ENCODE peak calls at places on chromosomes 7 and 10, in seven cellular contexts. Q is skeletal muscle cell, J is HFF-Myc, T is neuronal stem cell, I is right lobe of liver, U is choroid plexus epithelial cell, K is pancreas. M is an unnamed sample.

GRCh38 chr7:22397981-22398380 is 41.0 kb upstream of the RAPGEF5 start:
- DNase-seq in U (no peak), I (no peak), Q (no peak), T (no peak), K (no peak), J (no peak), M (no peak)

GRCh38 chr7:133796778-133797177 is 330.4 kb upstream of the LRGUK start:
- DNase-seq in T (no peak), K (no peak), J (no peak), U (no peak), Q (no peak), I (no peak), M (no peak)

GRCh38 chr10:114943000-114943399 is 5.0 kb downstream of the TRUB1 start:
- DNase-seq in K (no peak), J (no peak), I (no peak), U (no peak), Q (no peak), T (no peak), M (no peak)

GRCh38 chr10:133167693-133168616 is 7.9 kb downstream of the KNDC1 start:
- DNase-seq in T (no peak), Q (no peak), J (no peak), K (no peak), U (no peak), I (no peak), M (no peak)

GRCh38 chr10:95208702-95209391 is 14.8 kb downstream of the ACSM6 start:
- DNase-seq in I (no peak), U (peak), Q (no peak), K (no peak), J (no peak), T (no peak), M (peak)

GRCh38 chr7:57769958-57770357 is 320.0 kb downstream of the ZNF716 start:
- DNase-seq in U (no peak), J (no peak), K (no peak), I (no peak), T (no peak), Q (no peak), M (no peak)

GRCh38 chr10:122348951-122349361 is 25.6 kb upstream of the PLEKHA1 start:
- DNase-seq in K (no peak), Q (no peak), U (no peak), I (no peak), T (peak), J (no peak), M (no peak)

GRCh38 chr10:13458107-13458761 is 70.6 kb downstream of the BEND7 start:
- DNase-seq in I (no peak), T (no peak), Q (no peak), K (no peak), J (no peak), U (peak), M (no peak)

GRCh38 chr10:113244750-113245149 is 294.7 kb downstream of the TCF7L2 start:
- DNase-seq in Q (no peak), U (no peak), T (no peak), K (no peak), I (no peak), J (no peak), M (no peak)

GRCh38 chr10:80413152-80413996 is 5.0 kb downstream of the PRXL2A start:
- DNase-seq in K (no peak), T (no peak), Q (peak), U (peak), J (peak), I (no peak), M (peak)

GRCh38 chr7:157674027-157674714 is 337.4 kb downstream of the DNAJB6 start:
- DNase-seq in U (no peak), T (no peak), I (no peak), J (no peak), K (no peak), Q (no peak), M (no peak)

GRCh38 chr7:50470250-50471163 is 20.4 kb upstream of the FIGNL1 start:
- DNase-seq in K (no peak), U (no peak), T (no peak), J (no peak), I (no peak), Q (no peak), M (no peak)

GRCh38 chr10:73937333-73938020 is 26.5 kb downstream of the PLAU start:
- DNase-seq in Q (peak), U (no peak), T (no peak), I (no peak), K (no peak), J (no peak), M (no peak)

GRCh38 chr7:37986780-37987380 is 66.4 kb downstream of the EPDR1 start:
- DNase-seq in T (no peak), K (no peak), U (peak), J (no peak), Q (no peak), I (no peak), M (peak)

GRCh38 chr7:97026705-97027426 is 2.2 kb upstream of the DLX5 start:
- DNase-seq in T (peak), K (no peak), Q (no peak), J (no peak), U (no peak), I (no peak), M (no peak)
- H3K4me3 ChIP-seq in T (no peak), K (no peak), Q (peak), J (no peak), U (peak), I (no peak), M (no peak)

DNA sequence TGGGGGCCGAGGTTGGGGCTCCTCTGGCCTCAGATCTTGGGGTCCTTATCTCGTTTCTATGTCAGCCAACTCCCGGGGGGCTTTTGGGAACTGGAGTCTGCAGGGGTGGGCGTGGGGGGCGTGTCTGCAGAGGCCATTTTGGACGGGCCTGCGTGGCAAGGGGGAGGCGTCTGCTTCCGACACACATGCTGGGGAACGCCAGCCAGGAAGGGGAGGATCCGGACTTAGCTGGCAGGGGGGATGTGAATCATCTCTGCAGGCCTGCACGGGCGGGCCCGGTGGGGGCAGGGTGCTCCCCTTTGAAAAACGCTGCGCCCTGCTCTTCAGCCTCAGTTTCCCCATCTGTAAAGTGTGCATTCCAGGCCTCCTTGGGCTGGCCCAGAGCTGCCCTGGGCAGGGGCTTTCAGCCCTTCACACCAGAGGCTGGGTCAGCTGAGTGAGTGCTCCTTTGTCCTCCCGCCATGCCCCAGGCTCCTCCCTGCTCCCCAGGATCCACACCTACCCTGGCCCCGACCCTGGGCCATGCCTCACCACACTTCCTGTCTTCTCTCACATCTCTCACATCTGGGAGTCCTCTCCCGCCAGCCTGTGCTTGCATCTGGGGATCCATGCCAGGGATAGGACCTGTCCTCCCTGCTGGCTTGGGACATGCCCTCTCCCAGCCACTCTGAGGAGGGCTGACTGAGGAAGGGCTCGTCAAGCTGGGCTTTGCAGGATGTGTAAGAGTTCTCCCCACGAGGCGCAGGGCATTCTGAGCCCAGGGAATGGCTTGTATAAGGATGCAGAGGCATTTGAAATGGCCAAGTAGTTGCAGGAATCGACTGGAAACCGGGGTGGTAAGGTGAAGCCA is 172.6 kb upstream of the TNRC18 start:
- DNase-seq in T (no peak), I (no peak), J (peak), Q (peak), K (peak), U (peak), M (peak)
- H3K4me3 ChIP-seq in T (no peak), I (no peak), J (peak), Q (peak), K (no peak), U (peak), M (peak)

GRCh38 chr7:105678811-105679495 is 97.7 kb upstream of the EFCAB10 start:
- DNase-seq in I (peak), J (no peak), Q (no peak), T (no peak), K (peak), U (peak), M (no peak)
- H3K4me3 ChIP-seq in I (peak), J (no peak), Q (no peak), T (no peak), K (no peak), U (peak), M (no peak)

GRCh38 chr7:36288501-36288900 is 101.2 kb upstream of the ANLN start:
- DNase-seq in J (no peak), K (no peak), U (no peak), I (no peak), Q (no peak), T (no peak), M (no peak)
- H3K4me3 ChIP-seq in J (no peak), K (no peak), U (no peak), I (no peak), Q (no peak), T (no peak), M (no peak)

DNA sequence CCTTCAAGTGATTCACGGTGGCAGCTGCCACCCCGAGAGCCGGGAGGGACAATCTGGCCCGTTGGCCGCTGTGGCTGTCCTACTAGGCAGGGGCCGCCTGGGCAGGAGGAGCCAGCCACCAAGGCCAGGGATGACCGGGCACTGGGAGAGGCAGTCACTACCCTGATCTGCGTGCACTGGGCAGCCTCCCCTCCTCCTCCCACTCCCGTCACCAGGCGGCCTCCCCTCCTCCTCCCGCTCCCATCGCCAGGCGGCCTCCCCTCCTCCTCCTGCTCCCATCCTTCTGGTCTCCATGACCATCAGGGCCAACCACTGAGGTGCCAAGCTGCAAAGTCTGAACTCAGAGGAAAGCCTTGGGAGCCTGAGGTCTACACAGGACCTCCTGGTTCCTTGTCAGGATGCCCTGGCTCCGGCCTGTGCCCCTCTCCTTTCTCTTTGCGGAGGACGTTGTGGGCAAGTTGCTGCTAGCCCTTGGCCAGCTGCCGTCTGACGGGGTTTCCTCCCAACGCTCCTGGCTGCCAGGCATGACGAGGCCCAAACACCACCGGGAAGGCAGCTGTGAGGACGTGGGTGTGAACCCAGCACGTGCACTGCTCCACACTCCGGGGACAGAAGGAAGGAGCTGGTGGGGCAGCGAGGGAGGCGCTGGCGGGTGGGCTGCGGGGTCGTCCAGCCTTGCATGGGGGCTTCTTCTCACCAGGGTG is 131.1 kb downstream of the WDR37 start:
- DNase-seq in Q (no peak), U (no peak), I (peak), K (no peak), J (no peak), T (no peak), M (no peak)
- H3K4me3 ChIP-seq in Q (no peak), U (no peak), I (no peak), K (no peak), J (no peak), T (no peak), M (no peak)

GRCh38 chr7:947391-948210 is 6.9 kb downstream of the ADAP1 start:
- DNase-seq in J (no peak), Q (no peak), K (no peak), I (peak), T (no peak), U (no peak), M (no peak)

GRCh38 chr7:945556-946255 is 8.8 kb downstream of the ADAP1 start:
- DNase-seq in U (no peak), I (peak), K (peak), T (no peak), Q (no peak), J (no peak), M (no peak)

GRCh38 chr7:945147-945555 is 9.3 kb downstream of the ADAP1 start:
- DNase-seq in U (no peak), I (peak), K (no peak), Q (no peak), T (no peak), J (no peak), M (no peak)

GRCh38 chr7:946256-946996 is 8.1 kb downstream of the ADAP1 start:
- DNase-seq in J (no peak), T (no peak), I (peak), K (no peak), U (no peak), Q (no peak), M (no peak)

GRCh38 chr7:944744-945143 is 9.7 kb downstream of the ADAP1 start:
- DNase-seq in U (no peak), Q (no peak), T (no peak), I (no peak), J (no peak), K (no peak), M (no peak)
- H3K4me3 ChIP-seq in U (no peak), Q (no peak), T (no peak), I (no peak), J (no peak), K (peak), M (no peak)